ENCODE peak calls at places on chromosome 12, in four cellular contexts. One of them, this sample, is unnamed.

GRCh38 chr12:57085999-57086950 is 2.6 kb upstream of the NAB2 start:
- DNase-seq in neuronal stem cell: peak; percentile 75
- DNase-seq in body of pancreas: peak; percentile 43
- DNase-seq in naive thymus-derived CD4-positive, alpha-beta T cell: peak; percentile 48
- DNase-seq in this sample: peak; percentile 49

GRCh38 chr12:116459011-116459410 is 100.2 kb upstream of the MAP1LC3B2 start:
- DNase-seq in naive thymus-derived CD4-positive, alpha-beta T cell: no peak
- DNase-seq in neuronal stem cell: no peak
- DNase-seq in body of pancreas: no peak
- DNase-seq in this sample: no peak

GRCh38 chr12:62166525-62166924 is 93.7 kb upstream of the USP15 start:
- DNase-seq in naive thymus-derived CD4-positive, alpha-beta T cell: no peak
- DNase-seq in neuronal stem cell: no peak
- DNase-seq in body of pancreas: no peak
- DNase-seq in this sample: no peak

GRCh38 chr12:95318071-95318545 is 100.5 kb downstream of the VEZT start:
- DNase-seq in naive thymus-derived CD4-positive, alpha-beta T cell: no peak
- DNase-seq in neuronal stem cell: no peak
- DNase-seq in body of pancreas: no peak
- DNase-seq in this sample: no peak

GRCh38 chr12:25840678-25841077 is 117.8 kb upstream of the RASSF8 start:
- DNase-seq in body of pancreas: no peak
- DNase-seq in naive thymus-derived CD4-positive, alpha-beta T cell: no peak
- DNase-seq in neuronal stem cell: no peak
- DNase-seq in this sample: no peak

GRCh38 chr12:40325349-40325960 is 100.7 kb downstream of the LRRK2 start:
- DNase-seq in body of pancreas: no peak
- DNase-seq in neuronal stem cell: no peak
- DNase-seq in naive thymus-derived CD4-positive, alpha-beta T cell: no peak
- DNase-seq in this sample: no peak

GRCh38 chr12:105289114-105289904 is 41.2 kb upstream of the C12orf75 start:
- DNase-seq in neuronal stem cell: no peak
- DNase-seq in naive thymus-derived CD4-positive, alpha-beta T cell: no peak
- DNase-seq in body of pancreas: no peak
- DNase-seq in this sample: no peak

GRCh38 chr12:108373111-108373510 is 34.0 kb upstream of the CMKLR1 start:
- DNase-seq in body of pancreas: no peak
- DNase-seq in neuronal stem cell: no peak
- DNase-seq in naive thymus-derived CD4-positive, alpha-beta T cell: no peak
- DNase-seq in this sample: no peak

GRCh38 chr12:64672925-64673409 is 62.7 kb downstream of the RASSF3 start:
- DNase-seq in neuronal stem cell: no peak
- DNase-seq in naive thymus-derived CD4-positive, alpha-beta T cell: peak; percentile 49
- DNase-seq in body of pancreas: peak; percentile 73
- DNase-seq in this sample: peak; percentile 49

GRCh38 chr12:15819644-15820437 is 30.7 kb upstream of the EPS8 start:
- DNase-seq in naive thymus-derived CD4-positive, alpha-beta T cell: no peak
- DNase-seq in neuronal stem cell: no peak
- DNase-seq in body of pancreas: no peak
- DNase-seq in this sample: no peak

GRCh38 chr12:63222582-63222981 is 71.6 kb upstream of the AVPR1A start:
- DNase-seq in naive thymus-derived CD4-positive, alpha-beta T cell: no peak
- DNase-seq in neuronal stem cell: no peak
- DNase-seq in body of pancreas: no peak
- DNase-seq in this sample: no peak

GRCh38 chr12:129607293-129607692 is 296.5 kb downstream of the TMEM132D start:
- DNase-seq in naive thymus-derived CD4-positive, alpha-beta T cell: no peak
- DNase-seq in neuronal stem cell: peak; percentile 71
- DNase-seq in body of pancreas: no peak
- DNase-seq in this sample: no peak

GRCh38 chr12:129097451-129097850 is 244.2 kb downstream of the GLT1D1 start:
- DNase-seq in naive thymus-derived CD4-positive, alpha-beta T cell: no peak
- DNase-seq in body of pancreas: no peak
- DNase-seq in neuronal stem cell: no peak
- DNase-seq in this sample: no peak

GRCh38 chr12:92533280-92533890 is 169.4 kb upstream of the PLEKHG7 start:
- DNase-seq in naive thymus-derived CD4-positive, alpha-beta T cell: no peak
- DNase-seq in body of pancreas: no peak
- DNase-seq in neuronal stem cell: no peak
- DNase-seq in this sample: no peak

GRCh38 chr12:118884226-118884625 is 97.1 kb upstream of the SRRM4 start:
- DNase-seq in naive thymus-derived CD4-positive, alpha-beta T cell: no peak
- DNase-seq in body of pancreas: no peak
- DNase-seq in neuronal stem cell: no peak
- DNase-seq in this sample: no peak

GRCh38 chr12:38850463-38850862 is 54.9 kb downstream of the CPNE8 start:
- DNase-seq in neuronal stem cell: no peak
- DNase-seq in naive thymus-derived CD4-positive, alpha-beta T cell: no peak
- DNase-seq in body of pancreas: no peak
- DNase-seq in this sample: no peak

GRCh38 chr12:56900583-56900982 is 33.6 kb downstream of the SDR9C7 start:
- DNase-seq in body of pancreas: no peak
- DNase-seq in neuronal stem cell: no peak
- DNase-seq in naive thymus-derived CD4-positive, alpha-beta T cell: no peak
- DNase-seq in this sample: no peak

GRCh38 chr12:112537710-112538396 is 119.1 kb downstream of the PTPN11 start:
- DNase-seq in neuronal stem cell: no peak
- DNase-seq in body of pancreas: no peak
- DNase-seq in naive thymus-derived CD4-positive, alpha-beta T cell: no peak
- DNase-seq in this sample: no peak

GRCh38 chr12:67590122-67590795 is 58.3 kb upstream of the DYRK2 start:
- DNase-seq in neuronal stem cell: no peak
- DNase-seq in body of pancreas: no peak
- DNase-seq in naive thymus-derived CD4-positive, alpha-beta T cell: peak; percentile 83
- DNase-seq in this sample: no peak

GRCh38 chr12:56107242-56107641 is 2.9 kb downstream of the PA2G4 start:
- DNase-seq in body of pancreas: no peak
- DNase-seq in naive thymus-derived CD4-positive, alpha-beta T cell: no peak
- DNase-seq in neuronal stem cell: no peak
- DNase-seq in this sample: no peak

GRCh38 chr12:106288510-106289195 is 13.9 kb upstream of the TCP11L2 start:
- DNase-seq in body of pancreas: no peak
- DNase-seq in naive thymus-derived CD4-positive, alpha-beta T cell: no peak
- DNase-seq in neuronal stem cell: no peak
- DNase-seq in this sample: no peak

GRCh38 chr12:16610006-16610520 is 4.1 kb upstream of the LMO3 start:
- DNase-seq in body of pancreas: no peak
- DNase-seq in naive thymus-derived CD4-positive, alpha-beta T cell: no peak
- DNase-seq in neuronal stem cell: no peak
- DNase-seq in this sample: no peak

GRCh38 chr12:31353730-31354708 is 28.1 kb upstream of the SINHCAF start:
- DNase-seq in neuronal stem cell: peak; percentile 58
- DNase-seq in naive thymus-derived CD4-positive, alpha-beta T cell: no peak
- DNase-seq in body of pancreas: no peak
- DNase-seq in this sample: no peak

GRCh38 chr12:75658826-75659823 is 147.7 kb upstream of the KRR1 start:
- DNase-seq in body of pancreas: no peak
- DNase-seq in neuronal stem cell: no peak
- DNase-seq in naive thymus-derived CD4-positive, alpha-beta T cell: no peak
- DNase-seq in this sample: no peak

GRCh38 chr12:12819221-12819620 is 6.1 kb downstream of the DDX47 start:
- DNase-seq in naive thymus-derived CD4-positive, alpha-beta T cell: no peak
- DNase-seq in body of pancreas: no peak
- DNase-seq in neuronal stem cell: no peak
- DNase-seq in this sample: no peak

GRCh38 chr12:15752780-15753179 is 36.4 kb downstream of the EPS8 start:
- DNase-seq in body of pancreas: no peak
- DNase-seq in naive thymus-derived CD4-positive, alpha-beta T cell: no peak
- DNase-seq in neuronal stem cell: no peak
- DNase-seq in this sample: no peak

GRCh38 chr12:119710941-119711551 is 43.1 kb downstream of the PRKAB1 start:
- DNase-seq in body of pancreas: no peak
- DNase-seq in naive thymus-derived CD4-positive, alpha-beta T cell: no peak
- DNase-seq in neuronal stem cell: no peak
- DNase-seq in this sample: no peak

GRCh38 chr12:115158816-115159215 is 474.8 kb upstream of the TBX3 start:
- DNase-seq in body of pancreas: no peak
- DNase-seq in neuronal stem cell: no peak
- DNase-seq in naive thymus-derived CD4-positive, alpha-beta T cell: no peak
- DNase-seq in this sample: no peak

GRCh38 chr12:85872497-85873091 is 1.5 kb upstream of the NTS start:
- DNase-seq in naive thymus-derived CD4-positive, alpha-beta T cell: peak; percentile 26
- DNase-seq in neuronal stem cell: peak; percentile 51
- DNase-seq in body of pancreas: no peak
- DNase-seq in this sample: no peak

GRCh38 chr12:96108321-96108720 is 72.9 kb upstream of the LTA4H start:
- DNase-seq in body of pancreas: no peak
- DNase-seq in naive thymus-derived CD4-positive, alpha-beta T cell: peak; percentile 46
- DNase-seq in neuronal stem cell: no peak
- DNase-seq in this sample: peak; percentile 1

DNA sequence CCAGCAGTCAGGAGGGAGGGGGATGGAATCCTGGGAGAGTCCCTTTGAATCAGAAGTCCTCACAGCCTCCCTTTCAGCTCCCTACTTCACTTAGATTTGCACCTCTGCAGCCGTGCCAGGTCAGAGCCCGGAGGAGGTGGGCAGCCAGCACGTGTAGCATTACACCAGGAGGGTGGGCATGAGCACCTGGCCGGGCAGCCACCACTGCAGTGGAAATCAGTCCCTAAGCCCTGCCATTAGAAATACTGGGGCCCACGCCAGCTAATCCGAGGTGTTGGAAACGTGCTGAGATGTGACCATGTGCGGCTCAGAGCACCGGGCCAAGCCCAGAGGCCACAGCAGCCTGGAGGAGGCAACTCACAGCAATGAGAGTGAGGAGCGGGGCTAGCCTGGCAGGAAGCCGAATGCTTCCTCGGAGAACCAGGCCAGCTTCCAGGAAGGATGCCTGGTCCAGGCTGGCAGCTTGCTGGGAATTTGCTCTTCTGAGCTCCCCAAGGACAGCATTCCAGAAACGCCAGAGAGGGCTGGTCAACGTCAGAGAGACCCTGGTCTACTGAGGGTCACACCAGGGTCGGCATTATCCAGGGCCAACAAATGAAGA is 9.4 kb upstream of the CACNA2D4 start:
- DNase-seq in naive thymus-derived CD4-positive, alpha-beta T cell: no peak
- DNase-seq in neuronal stem cell: no peak
- DNase-seq in body of pancreas: no peak
- DNase-seq in this sample: no peak
- H3K4me1 ChIP-seq in naive thymus-derived CD4-positive, alpha-beta T cell: peaks cover 12% of the 10 kb centered on the region
- H3K4me1 ChIP-seq in neuronal stem cell: no peaks in the 10 kb centered on the region
- H3K4me1 ChIP-seq in body of pancreas: no peaks in the 10 kb centered on the region
- H3K4me1 ChIP-seq in this sample: no peaks in the 10 kb centered on the region

GRCh38 chr12:111398530-111398929 is 7.2 kb upstream of the SH2B3 start:
- DNase-seq in naive thymus-derived CD4-positive, alpha-beta T cell: no peak
- DNase-seq in neuronal stem cell: no peak
- DNase-seq in body of pancreas: no peak
- DNase-seq in this sample: no peak
- H3K4me1 ChIP-seq in naive thymus-derived CD4-positive, alpha-beta T cell: peaks cover 4% of the 10 kb centered on the region
- H3K4me1 ChIP-seq in neuronal stem cell: peaks cover 3% of the 10 kb centered on the region
- H3K4me1 ChIP-seq in body of pancreas: peaks cover 27% of the 10 kb centered on the region
- H3K4me1 ChIP-seq in this sample: peaks cover 16% of the 10 kb centered on the region

DNA sequence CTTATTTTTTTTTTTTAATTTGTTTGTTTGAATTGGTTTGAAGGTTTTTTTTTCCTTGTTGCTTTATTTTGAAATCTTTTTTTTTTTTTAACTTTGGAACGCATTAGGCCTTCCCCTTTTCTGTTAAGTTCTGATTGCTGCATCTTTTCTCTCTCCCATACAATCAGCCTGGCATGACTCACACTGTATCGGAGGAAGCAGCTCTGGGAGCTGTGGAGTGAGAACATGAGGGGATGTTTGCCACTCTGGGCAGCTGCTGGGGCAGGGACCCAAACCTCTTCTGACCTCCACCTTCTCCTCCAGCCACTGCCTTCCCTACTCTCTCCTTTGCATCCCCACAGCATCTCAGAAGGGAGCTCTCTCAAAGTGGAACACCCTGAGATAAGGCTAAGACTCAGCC is 160.3 kb upstream of the FKBP4 start:
- DNase-seq in neuronal stem cell: no peak
- DNase-seq in body of pancreas: no peak
- DNase-seq in naive thymus-derived CD4-positive, alpha-beta T cell: no peak
- DNase-seq in this sample: no peak
- H3K4me1 ChIP-seq in neuronal stem cell: no peaks in the 10 kb centered on the region
- H3K4me1 ChIP-seq in body of pancreas: no peaks in the 10 kb centered on the region
- H3K4me1 ChIP-seq in naive thymus-derived CD4-positive, alpha-beta T cell: no peaks in the 10 kb centered on the region
- H3K4me1 ChIP-seq in this sample: no peaks in the 10 kb centered on the region

GRCh38 chr12:110424237-110424636 is 20.7 kb upstream of the ANAPC7 start:
- DNase-seq in body of pancreas: no peak
- DNase-seq in naive thymus-derived CD4-positive, alpha-beta T cell: no peak
- DNase-seq in neuronal stem cell: no peak
- DNase-seq in this sample: no peak
- H3K4me1 ChIP-seq in body of pancreas: no peaks in the 10 kb centered on the region
- H3K4me1 ChIP-seq in naive thymus-derived CD4-positive, alpha-beta T cell: no peaks in the 10 kb centered on the region
- H3K4me1 ChIP-seq in neuronal stem cell: no peaks in the 10 kb centered on the region
- H3K4me1 ChIP-seq in this sample: no peaks in the 10 kb centered on the region

GRCh38 chr12:53229454-53229853 is 2.6 kb downstream of the RARG start:
- DNase-seq in naive thymus-derived CD4-positive, alpha-beta T cell: no peak
- DNase-seq in body of pancreas: no peak
- DNase-seq in neuronal stem cell: no peak
- DNase-seq in this sample: no peak
- H3K4me1 ChIP-seq in naive thymus-derived CD4-positive, alpha-beta T cell: peaks cover 36% of the 10 kb centered on the region
- H3K4me1 ChIP-seq in body of pancreas: peaks cover 30% of the 10 kb centered on the region
- H3K4me1 ChIP-seq in neuronal stem cell: peaks cover 36% of the 10 kb centered on the region
- H3K4me1 ChIP-seq in this sample: peaks cover 46% of the 10 kb centered on the region

DNA sequence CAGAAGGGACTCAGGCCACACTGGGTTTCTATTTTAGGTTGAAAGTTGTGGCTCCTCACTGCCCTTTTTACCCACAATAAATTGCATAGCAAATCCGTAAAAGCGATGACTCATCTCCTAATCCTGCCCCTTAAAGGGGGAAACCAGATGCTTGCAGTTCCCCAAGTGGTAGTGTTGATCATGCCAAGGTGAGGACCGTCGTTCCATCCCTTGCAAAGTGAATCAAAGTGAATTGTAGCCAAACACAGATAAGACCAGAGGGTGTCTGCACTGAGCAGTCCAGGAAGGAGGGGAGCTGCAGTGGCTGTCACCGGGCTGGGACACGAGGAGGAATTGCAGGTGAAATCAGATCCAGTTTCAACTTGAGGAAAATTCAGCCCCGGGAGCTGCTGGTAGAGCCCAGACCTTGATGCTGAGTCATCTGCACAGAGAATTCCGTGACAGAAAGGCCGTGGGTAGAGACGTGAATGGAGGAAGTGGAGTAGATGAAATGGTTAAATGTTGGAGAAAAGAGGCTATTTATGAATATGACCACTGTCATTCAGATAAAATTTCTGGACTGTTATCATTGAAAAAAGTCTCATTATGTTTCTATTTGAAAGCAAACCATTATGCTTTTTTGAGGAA is 44.2 kb upstream of the MMP17 start:
- DNase-seq in body of pancreas: no peak
- DNase-seq in naive thymus-derived CD4-positive, alpha-beta T cell: no peak
- DNase-seq in neuronal stem cell: no peak
- DNase-seq in this sample: no peak
- H3K4me1 ChIP-seq in body of pancreas: no peaks in the 10 kb centered on the region
- H3K4me1 ChIP-seq in naive thymus-derived CD4-positive, alpha-beta T cell: no peaks in the 10 kb centered on the region
- H3K4me1 ChIP-seq in neuronal stem cell: peaks cover 16% of the 10 kb centered on the region
- H3K4me1 ChIP-seq in this sample: no peaks in the 10 kb centered on the region

DNA sequence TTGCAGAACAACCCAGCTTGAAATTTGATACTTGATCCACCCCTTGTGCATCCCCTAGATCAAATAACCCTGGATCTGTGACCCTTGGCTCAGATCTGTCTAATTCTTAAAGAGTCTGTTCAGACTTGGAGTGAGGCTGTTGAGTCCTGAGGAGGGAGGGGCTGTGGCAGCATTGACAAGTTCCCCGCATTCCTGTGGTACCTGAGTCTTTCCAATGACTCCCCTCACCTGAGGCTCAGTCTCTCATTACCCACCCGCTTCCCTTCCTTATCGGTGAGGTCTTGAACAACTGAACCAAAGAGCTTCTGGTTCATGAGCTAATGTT is 16.1 kb upstream of the HDAC7 start:
- DNase-seq in neuronal stem cell: no peak
- DNase-seq in body of pancreas: no peak
- DNase-seq in naive thymus-derived CD4-positive, alpha-beta T cell: no peak
- DNase-seq in this sample: no peak
- H3K4me1 ChIP-seq in neuronal stem cell: peaks cover 29% of the 10 kb centered on the region
- H3K4me1 ChIP-seq in body of pancreas: peaks cover 8% of the 10 kb centered on the region
- H3K4me1 ChIP-seq in naive thymus-derived CD4-positive, alpha-beta T cell: peaks cover 68% of the 10 kb centered on the region
- H3K4me1 ChIP-seq in this sample: peaks cover 54% of the 10 kb centered on the region